ENCODE peak calls at places on chromosomes 16 and 17, in four cellular contexts. One of them, this sample, is unnamed.

GRCh38 chr17:82648761-82649474 is 674 bp upstream of the WDR45B start:
- DNase-seq in NCI-H1092 treated with DMSO at 0.1 percent for 48 hours: peak
- DNase-seq in glomerular endothelial cell: no peak
- DNase-seq in psoas muscle: peak
- DNase-seq in this sample: peak

GRCh38 chr16:22397459-22397858 is 23.0 kb upstream of the CDR2 start:
- DNase-seq in NCI-H1092 treated with DMSO at 0.1 percent for 48 hours: no peak
- DNase-seq in glomerular endothelial cell: no peak
- DNase-seq in psoas muscle: no peak
- DNase-seq in this sample: no peak

GRCh38 chr17:1617620-1618174 is 10.9 kb downstream of the SLC43A2 start:
- DNase-seq in NCI-H1092 treated with DMSO at 0.1 percent for 48 hours: no peak
- DNase-seq in glomerular endothelial cell: peak
- DNase-seq in psoas muscle: no peak
- DNase-seq in this sample: no peak

GRCh38 chr17:51601622-51602261 is 341.4 kb downstream of the UTP18 start:
- DNase-seq in NCI-H1092 treated with DMSO at 0.1 percent for 48 hours: no peak
- DNase-seq in glomerular endothelial cell: no peak
- DNase-seq in psoas muscle: no peak
- DNase-seq in this sample: no peak

GRCh38 chr16:72995151-72995881 is 52.6 kb downstream of the ZFHX3 start:
- DNase-seq in NCI-H1092 treated with DMSO at 0.1 percent for 48 hours: no peak
- DNase-seq in glomerular endothelial cell: no peak
- DNase-seq in psoas muscle: no peak
- DNase-seq in this sample: no peak

GRCh38 chr17:48545022-48545376 is at the start of gene HOXB2:
- DNase-seq in NCI-H1092 treated with DMSO at 0.1 percent for 48 hours: no peak
- DNase-seq in glomerular endothelial cell: no peak
- DNase-seq in psoas muscle: no peak
- DNase-seq in this sample: no peak

GRCh38 chr17:37818689-37819088 is 73.8 kb upstream of the HNF1B start:
- DNase-seq in NCI-H1092 treated with DMSO at 0.1 percent for 48 hours: peak
- DNase-seq in glomerular endothelial cell: no peak
- DNase-seq in psoas muscle: no peak
- DNase-seq in this sample: no peak

GRCh38 chr17:81712468-81713003 is 452 bp downstream of the SLC25A10 start:
- DNase-seq in NCI-H1092 treated with DMSO at 0.1 percent for 48 hours: no peak
- DNase-seq in glomerular endothelial cell: no peak
- DNase-seq in psoas muscle: no peak
- DNase-seq in this sample: no peak

GRCh38 chr16:3984111-3985060 is 103.9 kb upstream of the CREBBP start:
- DNase-seq in NCI-H1092 treated with DMSO at 0.1 percent for 48 hours: no peak
- DNase-seq in glomerular endothelial cell: no peak
- DNase-seq in psoas muscle: no peak
- DNase-seq in this sample: no peak

GRCh38 chr17:68539536-68540469 is 27.6 kb downstream of the PRKAR1A start:
- DNase-seq in NCI-H1092 treated with DMSO at 0.1 percent for 48 hours: no peak
- DNase-seq in glomerular endothelial cell: no peak
- DNase-seq in psoas muscle: no peak
- DNase-seq in this sample: peak

GRCh38 chr17:2593846-2594656 is 597 bp downstream of the PAFAH1B1 start:
- DNase-seq in NCI-H1092 treated with DMSO at 0.1 percent for 48 hours: peak
- DNase-seq in glomerular endothelial cell: no peak
- DNase-seq in psoas muscle: peak
- DNase-seq in this sample: peak

GRCh38 chr16:67942200-67942509 is 1.8 kb downstream of the LCAT start:
- DNase-seq in NCI-H1092 treated with DMSO at 0.1 percent for 48 hours: no peak
- DNase-seq in glomerular endothelial cell: no peak
- DNase-seq in psoas muscle: no peak
- DNase-seq in this sample: no peak

GRCh38 chr16:68698091-68698490 is 39.0 kb upstream of the CDH1 start:
- DNase-seq in NCI-H1092 treated with DMSO at 0.1 percent for 48 hours: no peak
- DNase-seq in glomerular endothelial cell: no peak
- DNase-seq in psoas muscle: no peak
- DNase-seq in this sample: no peak

GRCh38 chr17:1108810-1109605 is 70.8 kb downstream of the ABR start:
- DNase-seq in NCI-H1092 treated with DMSO at 0.1 percent for 48 hours: peak
- DNase-seq in glomerular endothelial cell: no peak
- DNase-seq in psoas muscle: peak
- DNase-seq in this sample: peak

GRCh38 chr16:29986931-29987330 is 8.5 kb downstream of the HIRIP3 start:
- DNase-seq in NCI-H1092 treated with DMSO at 0.1 percent for 48 hours: no peak
- DNase-seq in glomerular endothelial cell: no peak
- DNase-seq in psoas muscle: no peak
- DNase-seq in this sample: no peak

This sample was measured in GM06990.